ENCODE peak calls at places on chromosomes 3 and 15, in seven cellular contexts. B is A549; R is hypothalamus; Z is anterior cingulate cortex; Y is AG20443; P is Jurkat, Clone E6-1; S is GDM1. U is an unnamed sample.
A peak's percentile ranks its signal among the peaks of the same experiment; 100 is the strongest.

GRCh38 chr3:175606650-175607318 is 747.6 kb downstream of the NAALADL2 start:
- DNase-seq in B (no peak), R (no peak), Z (no peak), Y (no peak), P (no peak), S (no peak), U (no peak)

GRCh38 chr3:70849911-70850699 is 537.7 kb upstream of the MDFIC2 start:
- DNase-seq in B (peak; percentile 57), R (no peak), Z (no peak), Y (peak; percentile 80), P (no peak), S (no peak), U (no peak)

GRCh38 chr3:132730891-132731580 is 8.8 kb upstream of the NPHP3 start:
- DNase-seq in B (peak; percentile 8), R (no peak), Z (no peak), Y (peak; percentile 66), P (peak; percentile 21), S (peak; percentile 38), U (no peak)

GRCh38 chr3:149151843-149152242 is 22.4 kb downstream of the HPS3 start:
- DNase-seq in B (no peak), R (no peak), Z (no peak), Y (peak; percentile 65), P (no peak), S (no peak), U (no peak)

GRCh38 chr15:52337198-52337853 is 41.7 kb upstream of the MYO5C start:
- DNase-seq in B (peak; percentile 59), R (no peak), Z (no peak), Y (peak; percentile 53), P (no peak), S (no peak), U (no peak)

GRCh38 chr3:123809597-123809996 is 74.5 kb downstream of the MYLK start:
- DNase-seq in B (no peak), R (no peak), Z (no peak), Y (peak; percentile 34), P (no peak), S (no peak), U (no peak)

GRCh38 chr3:24305795-24306467 is 188.7 kb downstream of the THRB start:
- DNase-seq in B (no peak), R (no peak), Z (no peak), Y (no peak), P (no peak), S (no peak), U (no peak)

GRCh38 chr3:64355473-64355872 is 130.2 kb upstream of the PRICKLE2 start:
- DNase-seq in B (no peak), R (no peak), Z (no peak), Y (peak; percentile 53), P (peak; percentile 12), S (no peak), U (no peak)

GRCh38 chr3:151770941-151771340 is 37.2 kb downstream of the AADACL2 start:
- DNase-seq in B (peak; percentile 46), R (no peak), Z (no peak), Y (peak; percentile 81), P (no peak), S (no peak), U (no peak)

GRCh38 chr15:66741646-66742045 is 39.6 kb downstream of the SMAD6 start:
- DNase-seq in B (no peak), R (no peak), Z (no peak), Y (no peak), P (no peak), S (no peak), U (no peak)

GRCh38 chr15:62469478-62469873 is 304.4 kb upstream of the C2CD4B start:
- DNase-seq in B (no peak), R (no peak), Z (no peak), Y (peak; percentile 51), P (no peak), S (no peak), U (no peak)

GRCh38 chr15:98647026-98647773 is 1.1 kb upstream of the IGF1R start:
- DNase-seq in B (peak; percentile 83), R (no peak), Z (peak; percentile 76), Y (peak; percentile 80), P (no peak), S (peak; percentile 60), U (peak; percentile 73)

GRCh38 chr3:143974181-143974876 is 2.7 kb downstream of the DIPK2A start:
- DNase-seq in B (no peak), R (no peak), Z (no peak), Y (no peak), P (no peak), S (no peak), U (no peak)

GRCh38 chr3:46670891-46671427 is 22.5 kb downstream of the ALS2CL start:
- DNase-seq in B (no peak), R (no peak), Z (no peak), Y (no peak), P (no peak), S (no peak), U (no peak)

GRCh38 chr3:16203031-16203430 is 28.6 kb downstream of the GALNT15 start:
- DNase-seq in B (no peak), R (no peak), Z (no peak), Y (no peak), P (no peak), S (no peak), U (no peak)

GRCh38 chr3:14206548-14207177 is 28.0 kb downstream of the LSM3 start:
- DNase-seq in B (no peak), R (no peak), Z (no peak), Y (no peak), P (no peak), S (no peak), U (no peak)

GRCh38 chr3:195258449-195259145 is 12.4 kb downstream of the XXYLT1 start:
- DNase-seq in B (no peak), R (no peak), Z (no peak), Y (no peak), P (no peak), S (no peak), U (no peak)

GRCh38 chr3:155656466-155656865 is 88.4 kb downstream of the PLCH1 start:
- DNase-seq in B (no peak), R (no peak), Z (no peak), Y (no peak), P (no peak), S (no peak), U (no peak)

GRCh38 chr15:58771621-58772235 is 626 bp downstream of the MINDY2 start:
- DNase-seq in B (peak; percentile 70), R (no peak), Z (peak; percentile 77), Y (peak; percentile 40), P (no peak), S (no peak), U (peak; percentile 42)

GRCh38 chr3:167913218-167913902 is 177.8 kb downstream of the SERPINI1 start:
- DNase-seq in B (peak; percentile 2), R (no peak), Z (no peak), Y (peak; percentile 19), P (no peak), S (no peak), U (no peak)

GRCh38 chr15:75149911-75150709 is 51.6 kb upstream of the C15orf39 start:
- DNase-seq in B (no peak), R (no peak), Z (no peak), Y (no peak), P (no peak), S (no peak), U (no peak)

GRCh38 chr15:41955100-41955499 is 17.3 kb downstream of the EHD4 start:
- DNase-seq in B (no peak), R (no peak), Z (no peak), Y (no peak), P (no peak), S (no peak), U (no peak)

GRCh38 chr3:23885210-23885609 is 31.6 kb downstream of the NKIRAS1 start:
- DNase-seq in B (no peak), R (no peak), Z (no peak), Y (no peak), P (no peak), S (no peak), U (no peak)

GRCh38 chr15:100879461-100880138 is at the start of gene ALDH1A3:
- DNase-seq in B (peak; percentile 89), R (no peak), Z (no peak), Y (peak; percentile 86), P (no peak), S (no peak), U (no peak)

GRCh38 chr3:66037330-66037985 is 1.3 kb downstream of the MAGI1 start:
- DNase-seq in B (peak; percentile 62), R (no peak), Z (peak; percentile 13), Y (peak; percentile 53), P (peak; percentile 32), S (no peak), U (no peak)

GRCh38 chr3:49174586-49174985 is 3.2 kb downstream of the KLHDC8B start:
- DNase-seq in B (no peak), R (no peak), Z (no peak), Y (no peak), P (no peak), S (no peak), U (no peak)

GRCh38 chr15:51620647-51621046 is 1.9 kb downstream of the DMXL2 start:
- DNase-seq in B (no peak), R (no peak), Z (no peak), Y (no peak), P (no peak), S (no peak), U (no peak)

GRCh38 chr3:142028174-142028833 is 121.0 kb downstream of the TFDP2 start:
- DNase-seq in B (no peak), R (no peak), Z (no peak), Y (peak; percentile 51), P (peak; percentile 94), S (peak; percentile 72), U (peak; percentile 67)

GRCh38 chr3:180764481-180764880 is 85.2 kb upstream of the CCDC39 start:
- DNase-seq in B (no peak), R (no peak), Z (no peak), Y (no peak), P (no peak), S (no peak), U (no peak)

GRCh38 chr3:65894679-65895078 is 144.0 kb downstream of the MAGI1 start:
- DNase-seq in B (no peak), R (no peak), Z (no peak), Y (peak; percentile 80), P (no peak), S (no peak), U (no peak)

GRCh38 chr15:51288143-51289065 is 50.0 kb downstream of the CYP19A1 start:
- DNase-seq in B (no peak), R (no peak), Z (no peak), Y (peak; percentile 51), P (no peak), S (no peak), U (no peak)

U was measured in DND-41.